ENCODE peak calls at places on chromosome 18, in ten cellular contexts. D is lung, G is tibial artery, W is GM23248, X is K562, J is HAP-1, E is aorta, C is cardiac muscle cell, P is HepG2, O is uterus. U is an unnamed sample. For H3K4me1 and H3K36me3, the result is how much of the 10 kb centered on the place peaks cover.

GRCh38 chr18:55779711-55780590 is 192.0 kb upstream of the TCF4 start:
- DNase-seq in D (no peak), P (no peak), E (peak), J (no peak), G (no peak), X (peak), C (peak), O (peak), W (peak), U (no peak)

GRCh38 chr18:75003089-75003488 is 205.8 kb downstream of the PTGR3 start:
- DNase-seq in W (peak), C (peak), X (no peak), E (no peak), P (no peak), O (no peak), D (no peak), J (no peak), G (no peak), U (no peak)

GRCh38 chr18:24115628-24116027 is 23.2 kb upstream of the CABYR start:
- DNase-seq in O (no peak), J (no peak), G (no peak), D (no peak), W (no peak), C (no peak), E (no peak), X (no peak), P (no peak), U (no peak)

GRCh38 chr18:46155652-46156051 is 51.5 kb downstream of the HAUS1 start:
- DNase-seq in X (no peak), P (no peak), J (no peak), D (no peak), G (no peak), C (peak), W (peak), O (no peak), E (no peak), U (peak)

GRCh38 chr18:37166491-37166890 is 337.6 kb downstream of the KIAA1328 start:
- DNase-seq in X (no peak), E (no peak), W (no peak), G (no peak), P (no peak), C (no peak), O (no peak), D (no peak), J (no peak), U (no peak)

GRCh38 chr18:57218281-57218680 is 71.4 kb downstream of the BOD1L2 start:
- DNase-seq in J (no peak), E (no peak), W (no peak), G (no peak), D (no peak), O (no peak), P (no peak), X (no peak), C (no peak), U (no peak)

GRCh38 chr18:52588916-52589315 is 248.9 kb downstream of the DCC start:
- DNase-seq in G (no peak), C (no peak), J (no peak), W (no peak), X (no peak), O (no peak), E (no peak), P (no peak), D (no peak), U (no peak)

GRCh38 chr18:34729740-34730338 is 19.7 kb downstream of the DTNA start:
- DNase-seq in D (no peak), X (no peak), G (peak), W (no peak), J (no peak), E (no peak), C (no peak), P (no peak), O (no peak), U (no peak)

GRCh38 chr18:35283923-35284794 is 5.9 kb downstream of the ZSCAN30 start:
- DNase-seq in P (no peak), C (no peak), E (no peak), D (no peak), W (no peak), G (no peak), J (no peak), X (no peak), O (no peak), U (no peak)

GRCh38 chr18:43277164-43277600 is at the start of gene SYT4:
- DNase-seq in X (no peak), G (no peak), P (peak), O (no peak), J (peak), D (no peak), E (no peak), W (peak), C (peak), U (no peak)

GRCh38 chr18:61935362-61935761 is 42.6 kb upstream of the RNF152 start:
- DNase-seq in J (no peak), W (no peak), O (no peak), E (no peak), G (no peak), P (no peak), D (no peak), C (no peak), X (no peak), U (no peak)

GRCh38 chr18:2971741-2972552 is 41.0 kb downstream of the LPIN2 start:
- DNase-seq in J (no peak), D (no peak), O (peak), E (no peak), X (no peak), G (peak), W (peak), C (no peak), P (no peak), U (no peak)

GRCh38 chr18:34122724-34123334 is 101.9 kb downstream of the NOL4 start:
- DNase-seq in J (peak), G (peak), P (peak), X (peak), D (peak), C (peak), W (peak), E (no peak), O (no peak), U (peak)

GRCh38 chr18:8754995-8755955 is 49.9 kb downstream of the MTCL1 start:
- DNase-seq in E (no peak), W (peak), C (peak), O (no peak), D (no peak), J (no peak), G (no peak), P (no peak), X (no peak), U (peak)

GRCh38 chr18:48908916-48909315 is 41.8 kb downstream of the SMAD7 start:
- DNase-seq in P (no peak), X (no peak), J (no peak), W (no peak), C (no peak), G (peak), O (no peak), E (peak), D (no peak), U (no peak)

GRCh38 chr18:61697306-61697909 is 195.4 kb downstream of the RNF152 start:
- DNase-seq in D (no peak), O (no peak), J (no peak), X (no peak), W (no peak), G (no peak), C (no peak), P (no peak), E (no peak), U (no peak)

GRCh38 chr18:45664824-45665763 is 49.8 kb downstream of the SLC14A2 start:
- DNase-seq in X (peak), E (no peak), J (peak), C (peak), W (peak), D (peak), P (peak), G (peak), O (peak), U (peak)

GRCh38 chr18:45521151-45521550 is 94.1 kb upstream of the SLC14A2 start:
- DNase-seq in J (no peak), G (no peak), D (no peak), C (peak), E (no peak), W (peak), P (no peak), O (no peak), X (no peak), U (no peak)

GRCh38 chr18:73244411-73244810 is 376.6 kb upstream of the NETO1 start:
- DNase-seq in J (no peak), O (no peak), C (no peak), X (no peak), D (no peak), G (no peak), P (no peak), W (no peak), E (no peak), U (no peak)

GRCh38 chr18:78876868-78877267 is 102.8 kb upstream of the SALL3 start:
- DNase-seq in X (no peak), O (no peak), P (no peak), G (no peak), W (no peak), D (peak), J (no peak), E (no peak), C (no peak), U (no peak)

GRCh38 chr18:36307513-36307912 is 10.0 kb downstream of the FHOD3 start:
- DNase-seq in W (peak), O (no peak), C (no peak), J (no peak), G (no peak), X (no peak), E (no peak), P (no peak), D (no peak), U (no peak)

GRCh38 chr18:38318416-38318815 is 752.8 kb upstream of the CELF4 start:
- DNase-seq in W (no peak), P (no peak), G (no peak), C (no peak), E (no peak), X (no peak), O (no peak), J (no peak), D (no peak), U (no peak)

GRCh38 chr18:12408247-12408869 is 629 bp downstream of the PRELID3A start:
- DNase-seq in X (no peak), J (no peak), G (no peak), O (no peak), W (peak), P (no peak), C (peak), E (no peak), D (peak), U (no peak)

GRCh38 chr18:59272971-59273935 is at the start of gene RAX:
- DNase-seq in W (peak), D (no peak), G (no peak), X (peak), E (no peak), P (no peak), J (peak), C (peak), O (no peak), U (no peak)

GRCh38 chr18:8793445-8794132 is 88.2 kb downstream of the MTCL1 start:
- DNase-seq in G (no peak), W (peak), P (no peak), X (no peak), D (no peak), C (no peak), J (no peak), O (no peak), E (no peak), U (peak)

GRCh38 chr18:25099838-25100393 is 252.1 kb downstream of the ZNF521 start:
- DNase-seq in W (peak), O (no peak), D (no peak), J (no peak), P (no peak), X (no peak), E (no peak), C (peak), G (no peak), U (no peak)

GRCh38 chr18:55778731-55779460 is 190.9 kb upstream of the TCF4 start:
- DNase-seq in E (no peak), G (no peak), J (no peak), D (no peak), C (peak), X (no peak), W (peak), P (no peak), O (no peak), U (no peak)

GRCh38 chr18:4631239-4631638 is 176.1 kb upstream of the DLGAP1 start:
- DNase-seq in C (no peak), P (no peak), G (no peak), X (no peak), E (no peak), O (no peak), J (no peak), W (no peak), D (no peak), U (no peak)

GRCh38 chr18:22988208-22988607 is 55.1 kb downstream of the RBBP8 start:
- DNase-seq in O (no peak), E (no peak), W (no peak), C (no peak), X (no peak), P (no peak), G (no peak), J (no peak), D (no peak), U (no peak)

GRCh38 chr18:36760598-36760997 is 68.2 kb downstream of the TPGS2 start:
- DNase-seq in D (no peak), P (no peak), C (no peak), E (no peak), O (no peak), W (no peak), J (no peak), X (no peak), G (no peak), U (no peak)

GRCh38 chr18:6363216-6363615 is 51.5 kb downstream of the L3MBTL4 start:
- DNase-seq in D (no peak), J (no peak), W (no peak), P (no peak), X (no peak), O (no peak), E (no peak), G (no peak), C (no peak), U (no peak)

GRCh38 chr18:13973061-13973460 is 57.7 kb upstream of the MC2R start:
- DNase-seq in J (no peak), C (no peak), X (no peak), E (no peak), P (no peak), O (no peak), W (no peak), D (no peak), G (no peak), U (no peak)

GRCh38 chr18:71899707-71900483 is 644.2 kb downstream of the CBLN2 start:
- DNase-seq in P (no peak), O (no peak), X (no peak), G (no peak), W (no peak), C (no peak), J (no peak), E (no peak), D (no peak), U (no peak)

GRCh38 chr18:74476154-74476553 is 19.0 kb upstream of the DIPK1C start:
- DNase-seq in E (no peak), G (no peak), J (peak), P (peak), C (peak), W (peak), O (peak), X (peak), D (no peak), U (no peak)

GRCh38 chr18:76985951-76986236 is 146.7 kb downstream of the MBP start:
- DNase-seq in W (no peak), J (no peak), E (no peak), P (no peak), G (no peak), C (no peak), O (no peak), D (no peak), X (no peak), U (no peak)
- H3K4me1 ChIP-seq in W (under half), J (under half), E (under half), P (under half), G (under half), C (under half), O (under half), D (under half), X (under half), U (under half)

GRCh38 chr18:21853972-21854563 is 113.5 kb downstream of the MIB1 start:
- DNase-seq in X (no peak), E (no peak), P (peak), J (no peak), O (no peak), C (peak), D (no peak), G (no peak), W (no peak), U (no peak)
- H3K36me3 ChIP-seq in X (under half), E (under half), P (under half), J (under half), O (under half), C (under half), D (under half), G (under half), W (under half), U (under half)

DNA sequence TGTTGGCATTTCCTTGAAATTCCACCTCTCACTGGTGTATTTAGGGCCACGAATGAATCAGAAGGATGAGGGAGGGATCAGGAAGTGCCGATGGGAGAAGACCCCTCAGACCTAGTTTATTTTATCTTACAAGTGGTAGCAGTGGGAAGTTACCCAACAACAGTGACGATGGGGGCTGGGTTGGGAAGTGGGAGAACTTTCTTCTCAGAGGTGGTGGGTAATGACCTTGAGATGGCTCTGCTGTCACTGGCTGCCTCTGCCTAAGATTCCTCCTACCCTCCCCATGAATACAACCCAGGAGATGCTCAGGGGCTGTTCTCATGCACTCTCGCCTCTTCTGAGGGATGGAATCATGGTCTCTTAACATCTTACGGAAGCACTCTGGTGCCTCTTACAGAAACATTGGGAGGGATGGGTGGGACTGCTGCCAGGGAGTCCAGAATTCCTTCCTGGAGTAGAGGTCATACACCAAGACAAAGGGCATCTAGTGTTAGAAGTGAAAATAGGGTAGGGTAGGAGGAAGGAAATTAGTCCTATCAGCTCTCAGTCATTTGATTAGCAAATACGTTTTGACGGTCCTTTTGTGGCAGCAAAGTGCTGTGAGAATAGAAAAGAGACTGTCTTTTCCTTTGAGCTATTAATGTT is 58.4 kb upstream of the TXNDC2 start:
- DNase-seq in G (no peak), D (no peak), J (no peak), W (no peak), X (no peak), P (no peak), O (no peak), E (no peak), C (peak), U (no peak)
- H3K4me1 ChIP-seq in G (under half), D (under half), J (under half), W (half or more), X (half or more), P (under half), O (under half), E (under half), C (under half), U (half or more)

GRCh38 chr18:27750014-27750413 is 426.9 kb downstream of the CDH2 start:
- DNase-seq in D (no peak), X (no peak), C (peak), O (no peak), J (peak), W (peak), G (no peak), P (peak), E (no peak), U (peak)
- H3K36me3 ChIP-seq in D (under half), X (under half), C (under half), O (under half), J (under half), W (under half), G (under half), P (under half), E (under half), U (under half)

DNA sequence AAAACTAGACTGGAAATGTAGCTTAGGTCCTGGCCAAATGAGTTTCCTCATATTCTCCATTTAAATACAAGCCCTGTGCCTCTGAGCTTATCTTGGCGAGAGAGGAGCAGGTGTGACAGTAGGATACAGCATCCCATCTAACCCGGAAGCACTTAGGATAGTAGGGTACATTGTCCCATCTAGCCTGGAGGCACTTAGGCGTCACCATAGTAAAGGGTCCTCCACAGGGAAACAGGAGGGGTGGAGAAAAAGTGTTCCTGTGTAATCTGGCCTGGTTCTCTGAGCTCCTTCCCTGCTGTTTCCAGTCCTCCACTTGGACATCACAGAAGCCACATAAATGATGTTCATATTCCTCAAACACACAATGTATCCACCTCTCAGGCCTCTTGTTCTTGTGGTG is 301.4 kb downstream of the GALR1 start:
- DNase-seq in J (no peak), C (no peak), E (no peak), W (no peak), O (no peak), X (no peak), P (no peak), D (no peak), G (no peak), U (no peak)
- H3K4me1 ChIP-seq in J (under half), C (under half), E (under half), W (under half), O (under half), X (under half), P (under half), D (under half), G (under half), U (under half)

DNA sequence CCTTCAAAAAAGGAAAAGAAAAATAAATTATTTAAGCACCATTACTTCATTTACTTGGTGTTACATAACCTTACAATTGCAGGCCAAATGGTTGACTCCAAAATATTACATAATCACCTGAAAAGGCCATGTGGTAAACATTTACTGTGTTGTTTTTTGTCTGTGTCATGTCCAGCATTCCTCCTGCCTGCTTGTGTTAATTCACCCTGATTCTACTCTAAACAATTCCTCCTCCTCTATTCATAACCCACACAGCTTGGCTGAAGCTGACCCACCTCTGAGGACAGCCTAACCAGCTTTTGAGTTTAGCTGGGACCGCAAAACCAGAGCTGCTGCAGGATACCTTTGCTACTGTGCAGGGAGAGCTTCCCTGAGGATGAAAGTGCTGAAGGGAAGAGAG is 35.4 kb downstream of the TMX3 start:
- DNase-seq in E (no peak), P (no peak), X (no peak), D (no peak), W (peak), G (no peak), J (no peak), C (peak), O (no peak), U (no peak)
- H3K36me3 ChIP-seq in E (under half), P (under half), X (half or more), D (under half), W (half or more), G (half or more), J (under half), C (half or more), O (under half), U (half or more)

GRCh38 chr18:63775166-63775730 is at the start of gene SERPINB7:
- DNase-seq in G (no peak), X (no peak), E (no peak), P (no peak), J (no peak), D (no peak), C (no peak), W (peak), O (no peak), U (peak)
- H3K4me1 ChIP-seq in G (under half), X (under half), E (under half), P (under half), J (under half), D (under half), C (under half), W (under half), O (under half), U (under half)